ENCODE peak calls at places on chromosomes 1 and 21, in ten cellular contexts. Y is IMR-90, J is A549, E is tibial nerve, O is esophagus squamous epithelium, G is stomach, C is transverse colon, D is lower leg skin, S is GM12891, H is thyroid gland. X is an unnamed sample.

GRCh38 chr1:235835226-235835625 is 31.5 kb downstream of the LYST start:
- DNase-seq in H (peak), D (no peak), Y (peak), S (no peak), E (no peak), J (no peak), O (no peak), G (peak), C (peak), X (no peak)

GRCh38 chr1:16236091-16236494 is 890 bp downstream of the CPLANE2 start:
- DNase-seq in E (no peak), D (peak), O (no peak), J (peak), Y (peak), C (peak), G (peak), H (peak), S (no peak), X (no peak)

GRCh38 chr1:154975409-154976205 is 1.1 kb downstream of the CKS1B start:
- DNase-seq in O (no peak), D (peak), C (peak), S (no peak), Y (peak), H (peak), J (no peak), E (peak), G (peak), X (peak)

GRCh38 chr21:31493350-31493880 is 149.4 kb upstream of the TIAM1 start:
- DNase-seq in D (no peak), O (no peak), J (no peak), G (no peak), C (no peak), E (no peak), Y (no peak), H (no peak), S (no peak), X (no peak)

GRCh38 chr1:231053493-231054162 is 13.6 kb upstream of the FAM89A start:
- DNase-seq in Y (peak), J (no peak), C (peak), G (peak), E (no peak), H (peak), S (no peak), O (no peak), D (peak), X (peak)

GRCh38 chr1:17561252-17561558 is 21.7 kb downstream of the ARHGEF10L start:
- DNase-seq in D (no peak), J (no peak), S (no peak), G (no peak), C (no peak), H (peak), Y (no peak), O (no peak), E (no peak), X (no peak)

GRCh38 chr1:15341634-15342375 is 67.9 kb upstream of the EFHD2 start:
- DNase-seq in S (no peak), H (no peak), D (no peak), Y (peak), J (no peak), O (no peak), E (no peak), C (no peak), G (no peak), X (no peak)

GRCh38 chr1:60621524-60621923 is 460.8 kb upstream of the NFIA start:
- DNase-seq in Y (no peak), G (peak), D (no peak), C (no peak), E (no peak), O (no peak), J (no peak), H (no peak), S (no peak), X (no peak)

GRCh38 chr1:78690516-78690915 is 40.9 kb downstream of the IFI44 start:
- DNase-seq in O (no peak), Y (no peak), D (no peak), C (no peak), S (no peak), E (no peak), G (no peak), H (no peak), J (no peak), X (no peak)

GRCh38 chr21:36860736-36861594 is 105.5 kb downstream of the HLCS start:
- DNase-seq in S (no peak), Y (peak), G (no peak), E (no peak), C (no peak), J (no peak), H (no peak), D (no peak), O (no peak), X (no peak)
- TF ChIP-seq POLR2A in S (no peak), Y (peak), G (no peak), E (no peak), C (no peak), J (no peak), H (no peak), D (no peak), O (no peak), X (no peak)

GRCh38 chr1:93180723-93181613 is at the start of gene CCDC18:
- DNase-seq in G (no peak), E (no peak), J (no peak), H (no peak), C (no peak), S (peak), Y (peak), D (no peak), O (no peak), X (peak)
- TF ChIP-seq POLR2A in G (no peak), E (no peak), J (peak), H (no peak), C (no peak), S (no peak), Y (no peak), D (no peak), O (no peak), X (no peak)

GRCh38 chr1:153633747-153634665 is at the start of gene CHTOP:
- DNase-seq in O (peak), E (peak), J (peak), S (peak), Y (peak), H (peak), G (peak), D (peak), C (peak), X (peak)
- TF ChIP-seq POLR2A in O (peak), E (peak), J (peak), S (peak), Y (peak), H (peak), G (peak), D (peak), C (peak), X (peak)

GRCh38 chr1:8023995-8024313 is 2.2 kb downstream of the ERRFI1 start:
- DNase-seq in E (no peak), C (no peak), D (no peak), H (no peak), G (no peak), S (no peak), Y (no peak), J (no peak), O (no peak), X (no peak)

GRCh38 chr1:8024329-8024728 is 1.8 kb downstream of the ERRFI1 start:
- DNase-seq in C (no peak), E (no peak), S (no peak), J (no peak), Y (no peak), O (no peak), D (no peak), H (no peak), G (no peak), X (no peak)

GRCh38 chr1:8022395-8023286 is 3.5 kb downstream of the ERRFI1 start:
- DNase-seq in J (no peak), S (no peak), G (no peak), H (no peak), D (no peak), C (no peak), Y (no peak), E (no peak), O (no peak), X (no peak)

GRCh38 chr1:8021676-8022266 is 4.3 kb downstream of the ERRFI1 start:
- DNase-seq in Y (no peak), S (no peak), G (no peak), E (no peak), J (no peak), H (no peak), D (no peak), C (no peak), O (no peak), X (no peak)

DNA sequence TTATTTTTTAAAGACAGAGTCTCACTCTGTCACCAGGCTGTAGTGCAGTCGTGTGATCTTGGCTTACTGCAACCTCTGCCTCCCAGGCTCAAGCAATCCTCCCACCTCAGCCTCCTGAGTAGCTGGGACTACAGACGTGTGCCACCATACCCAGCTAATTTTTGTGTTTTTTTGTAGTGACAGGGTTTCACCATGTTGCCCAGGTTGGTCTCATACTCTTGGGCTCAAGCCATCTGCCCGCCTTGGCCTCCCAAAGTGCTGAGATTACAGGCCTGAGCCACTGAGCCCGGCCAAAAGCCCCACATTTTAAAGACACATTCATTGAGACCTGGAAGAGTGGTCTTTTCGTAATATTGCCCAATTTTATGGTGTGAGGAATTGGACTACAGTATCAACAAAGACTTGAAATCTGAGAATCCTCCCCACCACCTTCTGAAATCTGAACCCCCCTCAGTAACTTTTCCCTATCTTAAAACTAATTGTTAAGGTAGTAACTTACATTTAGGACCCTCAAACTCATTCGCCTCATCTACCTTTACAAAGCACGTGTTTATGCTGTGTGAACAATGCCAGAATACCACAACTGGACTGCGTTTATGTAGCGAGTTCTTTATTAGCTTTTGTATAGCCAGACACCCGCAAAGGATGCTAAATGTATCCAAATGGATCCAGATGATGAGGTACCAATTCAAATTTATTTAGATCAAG is 2.7 kb downstream of the ERRFI1 start:
- DNase-seq in Y (no peak), G (no peak), C (no peak), H (no peak), J (no peak), O (no peak), S (no peak), E (no peak), D (no peak), X (no peak)
- TF ChIP-seq POLR2A in Y (no peak), G (no peak), C (no peak), H (no peak), J (no peak), O (no peak), S (no peak), E (no peak), D (no peak), X (no peak)

DNA sequence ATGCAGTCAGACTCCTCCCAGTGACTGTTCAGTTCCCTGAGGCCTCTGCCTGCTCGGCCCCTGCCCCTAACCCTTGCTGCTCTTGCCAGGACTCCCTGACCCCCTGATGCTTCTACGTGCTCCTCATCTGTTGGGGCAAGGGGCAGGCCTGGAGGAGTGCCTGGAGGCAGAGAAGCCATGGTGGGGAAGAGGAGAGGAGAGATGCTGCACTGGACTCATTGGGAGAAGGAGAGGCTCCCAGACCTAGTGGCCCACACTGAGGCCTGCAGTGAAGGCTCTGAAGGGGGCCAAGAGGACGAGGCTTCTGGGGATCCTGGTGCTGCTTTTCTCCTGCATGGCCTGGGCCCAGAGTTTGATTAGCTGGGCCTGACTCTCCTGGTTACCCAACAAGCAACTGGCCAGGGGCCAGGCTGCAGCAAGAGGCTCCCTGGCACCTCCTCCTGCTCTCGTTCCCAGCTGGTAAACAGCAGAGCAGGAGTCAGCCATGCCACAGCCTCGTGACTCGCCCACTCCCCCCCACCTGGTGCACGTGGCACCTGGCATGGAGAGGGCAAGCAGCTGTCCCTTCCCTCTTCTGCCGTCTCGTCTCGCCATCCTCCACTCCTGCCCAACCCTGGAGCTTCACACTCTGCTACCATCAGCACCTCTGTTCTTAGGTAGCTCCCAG is 849 bp upstream of the RORC start:
- DNase-seq in O (no peak), J (no peak), C (peak), S (no peak), D (peak), H (peak), G (peak), E (no peak), Y (peak), X (no peak)
- TF ChIP-seq POLR2A in O (no peak), J (no peak), C (no peak), S (no peak), D (no peak), H (peak), G (no peak), E (no peak), Y (no peak), X (no peak)

GRCh38 chr1:245046764-245047163 is 108.0 kb upstream of the KIF26B start:
- DNase-seq in E (no peak), H (peak), D (no peak), O (no peak), Y (no peak), G (no peak), S (no peak), J (no peak), C (no peak), X (no peak)

GRCh38 chr1:245043617-245043952 is 111.2 kb upstream of the KIF26B start:
- DNase-seq in J (no peak), S (no peak), H (peak), C (no peak), D (no peak), G (no peak), Y (no peak), O (no peak), E (no peak), X (no peak)

GRCh38 chr1:245041058-245041698 is 113.6 kb upstream of the KIF26B start:
- DNase-seq in S (no peak), J (no peak), D (no peak), C (no peak), G (no peak), E (no peak), H (no peak), Y (no peak), O (no peak), X (no peak)

GRCh38 chr1:245046310-245046709 is 108.5 kb upstream of the KIF26B start:
- DNase-seq in G (no peak), S (no peak), O (no peak), Y (no peak), H (no peak), E (no peak), D (no peak), J (no peak), C (no peak), X (no peak)

DNA sequence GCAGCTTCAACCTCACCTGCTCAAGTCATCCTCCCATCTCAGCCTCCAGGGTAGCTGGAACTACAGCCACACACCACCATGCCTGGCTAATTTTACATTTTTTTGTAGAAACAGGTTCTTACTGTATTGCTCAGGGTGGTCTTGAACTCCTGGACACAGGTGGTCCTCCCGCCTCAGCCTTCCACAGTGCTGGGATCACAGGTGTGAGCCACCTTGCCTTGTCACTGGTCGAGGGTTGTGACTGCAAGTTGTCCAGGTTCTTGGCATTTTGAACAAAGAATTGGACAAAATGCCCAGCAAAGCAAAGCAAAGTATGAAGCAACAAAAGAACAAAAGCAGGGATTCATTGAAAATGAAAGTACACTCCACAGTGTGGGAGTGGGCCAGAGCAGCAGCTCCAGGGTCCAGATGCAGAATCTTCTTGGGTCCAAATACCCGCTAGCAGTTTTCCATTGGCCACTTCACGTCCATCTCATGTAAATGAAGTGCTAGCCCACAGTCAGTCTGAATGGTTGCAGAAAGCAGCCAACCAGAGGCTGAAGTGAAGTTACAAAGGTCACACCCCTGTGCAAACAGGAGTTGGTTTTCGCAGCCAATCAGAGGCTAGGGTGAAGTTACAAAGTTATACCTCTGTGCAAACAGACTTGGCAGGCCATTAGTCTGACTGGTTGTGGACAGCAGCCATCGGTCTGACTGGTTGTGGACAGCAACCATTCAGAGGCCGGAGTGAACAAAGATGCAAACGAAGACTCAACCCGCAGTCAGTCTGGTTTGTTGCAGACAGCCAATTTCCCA is 109.5 kb upstream of the KIF26B start:
- DNase-seq in G (peak), Y (peak), J (no peak), E (no peak), C (peak), O (no peak), H (peak), S (no peak), D (no peak), X (peak)
- TF ChIP-seq POLR2A in G (no peak), Y (no peak), J (no peak), E (no peak), C (peak), O (no peak), H (no peak), S (no peak), D (no peak), X (no peak)